ENCODE peak calls at places on chromosomes 2 and 18, in five cellular contexts. E is activated CD8-positive, alpha-beta T cell treated with anti-CD3 and anti-CD28 coated beads for 36 hours; H is activated T-cell treated with anti-CD3 and anti-CD28 coated beads, Interleukin-2, amount 50 U/mL, for 72 hours; J is neural progenitor cell; K is T-cell. C is an unnamed sample.

GRCh38 chr2:145027073-145027459 is 507.1 kb upstream of the ZEB2 start:
- DNase-seq in E (no peak), H (no peak), J (no peak), K (no peak), C (no peak)

GRCh38 chr2:207775471-207775870 is 5.8 kb upstream of the FZD5 start:
- DNase-seq in E (no peak), H (no peak), J (no peak), K (no peak), C (no peak)

GRCh38 chr2:10075101-10075500 is 5.1 kb downstream of the CYS1 start:
- DNase-seq in E (no peak), H (no peak), J (no peak), K (no peak), C (no peak)

GRCh38 chr2:109143214-109144187 is 14.5 kb downstream of the SH3RF3 start:
- DNase-seq in E (peak; percentile 82), H (peak; percentile 69), J (no peak), K (peak; percentile 49), C (no peak)

GRCh38 chr2:208182835-208183234 is 7.0 kb downstream of the C2orf80 start:
- DNase-seq in E (no peak), H (no peak), J (no peak), K (no peak), C (no peak)

GRCh38 chr2:202432776-202433175 is 56.6 kb downstream of the BMPR2 start:
- DNase-seq in E (no peak), H (no peak), J (no peak), K (no peak), C (no peak)

GRCh38 chr2:226911932-226912331 is 76.1 kb downstream of the RHBDD1 start:
- DNase-seq in E (no peak), H (no peak), J (no peak), K (no peak), C (peak; percentile 20)

GRCh38 chr2:176246324-176246723 is 22.9 kb upstream of the MTX2 start:
- DNase-seq in E (no peak), H (no peak), J (no peak), K (no peak), C (no peak)

GRCh38 chr2:120732506-120733237 is 3.0 kb upstream of the GLI2 start:
- DNase-seq in E (no peak), H (no peak), J (no peak), K (no peak), C (no peak)

GRCh38 chr2:5453648-5454390 is 238.4 kb upstream of the SOX11 start:
- DNase-seq in E (no peak), H (no peak), J (no peak), K (no peak), C (peak; percentile 81)

GRCh38 chr2:191231995-191232394 is 13.2 kb upstream of the MYO1B start:
- DNase-seq in E (no peak), H (no peak), J (peak; percentile 19), K (no peak), C (no peak)

GRCh38 chr2:212384027-212384426 is 154.6 kb downstream of the ERBB4 start:
- DNase-seq in E (no peak), H (no peak), J (no peak), K (no peak), C (no peak)

GRCh38 chr2:11746807-11747459 is 501 bp downstream of the LPIN1 start:
- DNase-seq in E (peak; percentile 28), H (no peak), J (peak; percentile 62), K (no peak), C (no peak)

GRCh38 chr2:96558061-96558460 is 21.5 kb downstream of the ARID5A start:
- DNase-seq in E (no peak), H (no peak), J (no peak), K (no peak), C (no peak)

GRCh38 chr18:9578306-9578705 is 36.1 kb downstream of the PPP4R1 start:
- DNase-seq in E (no peak), H (no peak), J (no peak), K (no peak), C (no peak)

GRCh38 chr2:170530284-170530745 is 184.8 kb upstream of the SP5 start:
- DNase-seq in E (no peak), H (no peak), J (peak; percentile 64), K (no peak), C (peak; percentile 31)

GRCh38 chr2:79860233-79861058 is 347.6 kb downstream of the CTNNA2 start:
- DNase-seq in E (no peak), H (no peak), J (peak; percentile 61), K (no peak), C (peak; percentile 41)

GRCh38 chr2:236872971-236873370 is 212.7 kb upstream of the COPS8 start:
- DNase-seq in E (no peak), H (no peak), J (no peak), K (no peak), C (no peak)

C was measured in RCC 7860.